ENCODE peak calls at places on chromosomes 6 and 20, in eight cellular contexts. One of them, this sample, is unnamed.

GRCh38 chr6:140281794-140282193 is 907.3 kb upstream of the CITED2 start:
- DNase-seq in epithelial cell of prostate: no peak
- DNase-seq in NCI-H187: no peak
- DNase-seq in IMR-90: no peak
- DNase-seq in body of pancreas: no peak
- DNase-seq in NCI-H69: no peak
- DNase-seq in stimulated activated CD8-positive, alpha-beta memory T cell treated with anti-CD3 and anti-CD28 coated beads, Interleukin-15, amount 100 ng/mL, for 1 hour: no peak
- DNase-seq in fibroblast of mammary gland: no peak
- DNase-seq in this sample: no peak

GRCh38 chr6:10355115-10355702 is 59.7 kb downstream of the TFAP2A start:
- DNase-seq in epithelial cell of prostate: peak
- DNase-seq in NCI-H69: peak
- DNase-seq in NCI-H187: no peak
- DNase-seq in fibroblast of mammary gland: no peak
- DNase-seq in body of pancreas: no peak
- DNase-seq in stimulated activated CD8-positive, alpha-beta memory T cell treated with anti-CD3 and anti-CD28 coated beads, Interleukin-15, amount 100 ng/mL, for 1 hour: no peak
- DNase-seq in IMR-90: no peak
- DNase-seq in this sample: no peak

GRCh38 chr6:46011241-46012085 is 4.2 kb downstream of the CLIC5 start:
- DNase-seq in fibroblast of mammary gland: no peak
- DNase-seq in IMR-90: no peak
- DNase-seq in NCI-H187: no peak
- DNase-seq in body of pancreas: no peak
- DNase-seq in NCI-H69: no peak
- DNase-seq in epithelial cell of prostate: no peak
- DNase-seq in stimulated activated CD8-positive, alpha-beta memory T cell treated with anti-CD3 and anti-CD28 coated beads, Interleukin-15, amount 100 ng/mL, for 1 hour: peak
- DNase-seq in this sample: no peak

GRCh38 chr20:3927486-3928291 is 38.5 kb downstream of the PANK2 start:
- DNase-seq in fibroblast of mammary gland: peak
- DNase-seq in NCI-H187: peak
- DNase-seq in NCI-H69: peak
- DNase-seq in stimulated activated CD8-positive, alpha-beta memory T cell treated with anti-CD3 and anti-CD28 coated beads, Interleukin-15, amount 100 ng/mL, for 1 hour: no peak
- DNase-seq in IMR-90: peak
- DNase-seq in body of pancreas: no peak
- DNase-seq in epithelial cell of prostate: no peak
- DNase-seq in this sample: no peak

GRCh38 chr20:50913976-50914375 is 17.3 kb downstream of the ADNP start:
- DNase-seq in fibroblast of mammary gland: peak
- DNase-seq in stimulated activated CD8-positive, alpha-beta memory T cell treated with anti-CD3 and anti-CD28 coated beads, Interleukin-15, amount 100 ng/mL, for 1 hour: no peak
- DNase-seq in IMR-90: peak
- DNase-seq in epithelial cell of prostate: no peak
- DNase-seq in body of pancreas: no peak
- DNase-seq in NCI-H69: no peak
- DNase-seq in NCI-H187: no peak
- DNase-seq in this sample: no peak

GRCh38 chr6:137033828-137034227 is 10.9 kb downstream of the IL20RA start:
- DNase-seq in epithelial cell of prostate: no peak
- DNase-seq in stimulated activated CD8-positive, alpha-beta memory T cell treated with anti-CD3 and anti-CD28 coated beads, Interleukin-15, amount 100 ng/mL, for 1 hour: peak
- DNase-seq in body of pancreas: no peak
- DNase-seq in IMR-90: no peak
- DNase-seq in NCI-H187: no peak
- DNase-seq in NCI-H69: no peak
- DNase-seq in fibroblast of mammary gland: no peak
- DNase-seq in this sample: no peak

GRCh38 chr6:161745594-161745993 is 471.7 kb upstream of the AGPAT4 start:
- DNase-seq in IMR-90: no peak
- DNase-seq in NCI-H187: no peak
- DNase-seq in NCI-H69: peak
- DNase-seq in fibroblast of mammary gland: no peak
- DNase-seq in epithelial cell of prostate: no peak
- DNase-seq in body of pancreas: no peak
- DNase-seq in stimulated activated CD8-positive, alpha-beta memory T cell treated with anti-CD3 and anti-CD28 coated beads, Interleukin-15, amount 100 ng/mL, for 1 hour: no peak
- DNase-seq in this sample: no peak

GRCh38 chr6:51929934-51930574 is 157.4 kb downstream of the PKHD1 start:
- DNase-seq in fibroblast of mammary gland: no peak
- DNase-seq in IMR-90: no peak
- DNase-seq in NCI-H69: peak
- DNase-seq in NCI-H187: no peak
- DNase-seq in stimulated activated CD8-positive, alpha-beta memory T cell treated with anti-CD3 and anti-CD28 coated beads, Interleukin-15, amount 100 ng/mL, for 1 hour: no peak
- DNase-seq in epithelial cell of prostate: no peak
- DNase-seq in body of pancreas: no peak
- DNase-seq in this sample: no peak

GRCh38 chr6:3309391-3310050 is 50.8 kb downstream of the PSMG4 start:
- DNase-seq in epithelial cell of prostate: no peak
- DNase-seq in stimulated activated CD8-positive, alpha-beta memory T cell treated with anti-CD3 and anti-CD28 coated beads, Interleukin-15, amount 100 ng/mL, for 1 hour: no peak
- DNase-seq in IMR-90: no peak
- DNase-seq in body of pancreas: peak
- DNase-seq in NCI-H187: peak
- DNase-seq in fibroblast of mammary gland: no peak
- DNase-seq in NCI-H69: peak
- DNase-seq in this sample: peak

GRCh38 chr6:75815756-75816155 is 66.7 kb downstream of the MYO6 start:
- DNase-seq in IMR-90: no peak
- DNase-seq in fibroblast of mammary gland: no peak
- DNase-seq in NCI-H187: no peak
- DNase-seq in NCI-H69: no peak
- DNase-seq in stimulated activated CD8-positive, alpha-beta memory T cell treated with anti-CD3 and anti-CD28 coated beads, Interleukin-15, amount 100 ng/mL, for 1 hour: no peak
- DNase-seq in epithelial cell of prostate: no peak
- DNase-seq in body of pancreas: no peak
- DNase-seq in this sample: no peak

GRCh38 chr6:130681028-130681427 is 146.2 kb upstream of the SMLR1 start:
- DNase-seq in stimulated activated CD8-positive, alpha-beta memory T cell treated with anti-CD3 and anti-CD28 coated beads, Interleukin-15, amount 100 ng/mL, for 1 hour: no peak
- DNase-seq in epithelial cell of prostate: no peak
- DNase-seq in fibroblast of mammary gland: peak
- DNase-seq in NCI-H187: no peak
- DNase-seq in IMR-90: peak
- DNase-seq in body of pancreas: no peak
- DNase-seq in NCI-H69: no peak
- DNase-seq in this sample: no peak

GRCh38 chr6:41247288-41247865 is 19.2 kb downstream of the TREML4 start:
- DNase-seq in NCI-H187: no peak
- DNase-seq in fibroblast of mammary gland: no peak
- DNase-seq in epithelial cell of prostate: no peak
- DNase-seq in NCI-H69: no peak
- DNase-seq in stimulated activated CD8-positive, alpha-beta memory T cell treated with anti-CD3 and anti-CD28 coated beads, Interleukin-15, amount 100 ng/mL, for 1 hour: no peak
- DNase-seq in IMR-90: no peak
- DNase-seq in body of pancreas: no peak
- DNase-seq in this sample: no peak

GRCh38 chr6:88294702-88295101 is 128.6 kb upstream of the CNR1 start:
- DNase-seq in NCI-H187: no peak
- DNase-seq in NCI-H69: no peak
- DNase-seq in stimulated activated CD8-positive, alpha-beta memory T cell treated with anti-CD3 and anti-CD28 coated beads, Interleukin-15, amount 100 ng/mL, for 1 hour: no peak
- DNase-seq in fibroblast of mammary gland: no peak
- DNase-seq in epithelial cell of prostate: no peak
- DNase-seq in body of pancreas: no peak
- DNase-seq in IMR-90: no peak
- DNase-seq in this sample: no peak

GRCh38 chr6:17816921-17817611 is 110.3 kb upstream of the NUP153 start:
- DNase-seq in NCI-H69: no peak
- DNase-seq in epithelial cell of prostate: no peak
- DNase-seq in IMR-90: peak
- DNase-seq in body of pancreas: no peak
- DNase-seq in stimulated activated CD8-positive, alpha-beta memory T cell treated with anti-CD3 and anti-CD28 coated beads, Interleukin-15, amount 100 ng/mL, for 1 hour: no peak
- DNase-seq in NCI-H187: no peak
- DNase-seq in fibroblast of mammary gland: peak
- DNase-seq in this sample: no peak

GRCh38 chr6:139943391-139943790 is 568.9 kb upstream of the CITED2 start:
- DNase-seq in IMR-90: peak
- DNase-seq in fibroblast of mammary gland: peak
- DNase-seq in stimulated activated CD8-positive, alpha-beta memory T cell treated with anti-CD3 and anti-CD28 coated beads, Interleukin-15, amount 100 ng/mL, for 1 hour: no peak
- DNase-seq in body of pancreas: no peak
- DNase-seq in NCI-H187: no peak
- DNase-seq in NCI-H69: peak
- DNase-seq in epithelial cell of prostate: no peak
- DNase-seq in this sample: no peak

GRCh38 chr6:111872521-111873177 is 603 bp downstream of the FYN start:
- DNase-seq in epithelial cell of prostate: no peak
- DNase-seq in body of pancreas: no peak
- DNase-seq in fibroblast of mammary gland: peak
- DNase-seq in IMR-90: peak
- DNase-seq in stimulated activated CD8-positive, alpha-beta memory T cell treated with anti-CD3 and anti-CD28 coated beads, Interleukin-15, amount 100 ng/mL, for 1 hour: no peak
- DNase-seq in NCI-H69: peak
- DNase-seq in NCI-H187: no peak
- DNase-seq in this sample: no peak

GRCh38 chr20:1671891-1672669 is 14.5 kb upstream of the SIRPG start:
- DNase-seq in epithelial cell of prostate: no peak
- DNase-seq in body of pancreas: no peak
- DNase-seq in fibroblast of mammary gland: no peak
- DNase-seq in NCI-H69: no peak
- DNase-seq in IMR-90: no peak
- DNase-seq in stimulated activated CD8-positive, alpha-beta memory T cell treated with anti-CD3 and anti-CD28 coated beads, Interleukin-15, amount 100 ng/mL, for 1 hour: no peak
- DNase-seq in NCI-H187: no peak
- DNase-seq in this sample: no peak

GRCh38 chr6:155853011-155853410 is 397.4 kb upstream of the NOX3 start:
- DNase-seq in body of pancreas: no peak
- DNase-seq in NCI-H187: no peak
- DNase-seq in fibroblast of mammary gland: no peak
- DNase-seq in stimulated activated CD8-positive, alpha-beta memory T cell treated with anti-CD3 and anti-CD28 coated beads, Interleukin-15, amount 100 ng/mL, for 1 hour: no peak
- DNase-seq in NCI-H69: no peak
- DNase-seq in IMR-90: no peak
- DNase-seq in epithelial cell of prostate: no peak
- DNase-seq in this sample: no peak

GRCh38 chr6:11292291-11292552 is 59.8 kb upstream of the NEDD9 start:
- DNase-seq in NCI-H69: no peak
- DNase-seq in epithelial cell of prostate: no peak
- DNase-seq in IMR-90: no peak
- DNase-seq in NCI-H187: no peak
- DNase-seq in stimulated activated CD8-positive, alpha-beta memory T cell treated with anti-CD3 and anti-CD28 coated beads, Interleukin-15, amount 100 ng/mL, for 1 hour: no peak
- DNase-seq in fibroblast of mammary gland: no peak
- DNase-seq in body of pancreas: no peak
- DNase-seq in this sample: no peak

GRCh38 chr6:154611241-154611640 is 100.8 kb upstream of the CNKSR3 start:
- DNase-seq in fibroblast of mammary gland: no peak
- DNase-seq in body of pancreas: no peak
- DNase-seq in IMR-90: no peak
- DNase-seq in NCI-H187: no peak
- DNase-seq in NCI-H69: no peak
- DNase-seq in stimulated activated CD8-positive, alpha-beta memory T cell treated with anti-CD3 and anti-CD28 coated beads, Interleukin-15, amount 100 ng/mL, for 1 hour: no peak
- DNase-seq in epithelial cell of prostate: no peak
- DNase-seq in this sample: no peak

GRCh38 chr20:63939061-63939935 is 16.9 kb downstream of the UCKL1 start:
- DNase-seq in IMR-90: no peak
- DNase-seq in body of pancreas: no peak
- DNase-seq in NCI-H187: no peak
- DNase-seq in NCI-H69: no peak
- DNase-seq in stimulated activated CD8-positive, alpha-beta memory T cell treated with anti-CD3 and anti-CD28 coated beads, Interleukin-15, amount 100 ng/mL, for 1 hour: no peak
- DNase-seq in fibroblast of mammary gland: no peak
- DNase-seq in epithelial cell of prostate: no peak
- DNase-seq in this sample: no peak

GRCh38 chr6:108720798-108721197 is 127.4 kb upstream of the ARMC2 start:
- DNase-seq in NCI-H187: no peak
- DNase-seq in fibroblast of mammary gland: no peak
- DNase-seq in IMR-90: no peak
- DNase-seq in epithelial cell of prostate: no peak
- DNase-seq in body of pancreas: no peak
- DNase-seq in stimulated activated CD8-positive, alpha-beta memory T cell treated with anti-CD3 and anti-CD28 coated beads, Interleukin-15, amount 100 ng/mL, for 1 hour: no peak
- DNase-seq in NCI-H69: no peak
- DNase-seq in this sample: no peak

GRCh38 chr20:32830437-32830836 is 10.7 kb downstream of the MAPRE1 start:
- DNase-seq in epithelial cell of prostate: no peak
- DNase-seq in NCI-H69: no peak
- DNase-seq in body of pancreas: no peak
- DNase-seq in fibroblast of mammary gland: peak
- DNase-seq in stimulated activated CD8-positive, alpha-beta memory T cell treated with anti-CD3 and anti-CD28 coated beads, Interleukin-15, amount 100 ng/mL, for 1 hour: no peak
- DNase-seq in IMR-90: peak
- DNase-seq in NCI-H187: no peak
- DNase-seq in this sample: no peak

GRCh38 chr6:17045581-17046322 is 56.1 kb upstream of the STMND1 start:
- DNase-seq in epithelial cell of prostate: no peak
- DNase-seq in stimulated activated CD8-positive, alpha-beta memory T cell treated with anti-CD3 and anti-CD28 coated beads, Interleukin-15, amount 100 ng/mL, for 1 hour: no peak
- DNase-seq in NCI-H69: peak
- DNase-seq in body of pancreas: no peak
- DNase-seq in IMR-90: peak
- DNase-seq in NCI-H187: no peak
- DNase-seq in fibroblast of mammary gland: peak
- DNase-seq in this sample: no peak

GRCh38 chr6:5529733-5530132 is 268.4 kb downstream of the FARS2 start:
- DNase-seq in NCI-H187: no peak
- DNase-seq in IMR-90: no peak
- DNase-seq in NCI-H69: peak
- DNase-seq in epithelial cell of prostate: no peak
- DNase-seq in fibroblast of mammary gland: peak
- DNase-seq in stimulated activated CD8-positive, alpha-beta memory T cell treated with anti-CD3 and anti-CD28 coated beads, Interleukin-15, amount 100 ng/mL, for 1 hour: no peak
- DNase-seq in body of pancreas: no peak
- DNase-seq in this sample: no peak

GRCh38 chr6:71190809-71191208 is 97.8 kb upstream of the OGFRL1 start:
- DNase-seq in IMR-90: peak
- DNase-seq in body of pancreas: no peak
- DNase-seq in stimulated activated CD8-positive, alpha-beta memory T cell treated with anti-CD3 and anti-CD28 coated beads, Interleukin-15, amount 100 ng/mL, for 1 hour: no peak
- DNase-seq in NCI-H69: peak
- DNase-seq in NCI-H187: no peak
- DNase-seq in fibroblast of mammary gland: peak
- DNase-seq in epithelial cell of prostate: no peak
- DNase-seq in this sample: no peak

GRCh38 chr20:50277460-50278376 is 87.1 kb downstream of the CEBPB start:
- DNase-seq in NCI-H187: no peak
- DNase-seq in fibroblast of mammary gland: no peak
- DNase-seq in IMR-90: no peak
- DNase-seq in stimulated activated CD8-positive, alpha-beta memory T cell treated with anti-CD3 and anti-CD28 coated beads, Interleukin-15, amount 100 ng/mL, for 1 hour: no peak
- DNase-seq in body of pancreas: no peak
- DNase-seq in epithelial cell of prostate: no peak
- DNase-seq in NCI-H69: no peak
- DNase-seq in this sample: no peak

GRCh38 chr6:37024665-37025337 is 19.3 kb downstream of the FGD2 start:
- DNase-seq in body of pancreas: peak
- DNase-seq in stimulated activated CD8-positive, alpha-beta memory T cell treated with anti-CD3 and anti-CD28 coated beads, Interleukin-15, amount 100 ng/mL, for 1 hour: no peak
- DNase-seq in NCI-H187: no peak
- DNase-seq in IMR-90: peak
- DNase-seq in fibroblast of mammary gland: no peak
- DNase-seq in epithelial cell of prostate: peak
- DNase-seq in NCI-H69: peak
- DNase-seq in this sample: no peak

GRCh38 chr6:38273325-38273724 is 366.4 kb downstream of the BTBD9 start:
- DNase-seq in NCI-H187: no peak
- DNase-seq in body of pancreas: no peak
- DNase-seq in epithelial cell of prostate: no peak
- DNase-seq in NCI-H69: no peak
- DNase-seq in fibroblast of mammary gland: no peak
- DNase-seq in stimulated activated CD8-positive, alpha-beta memory T cell treated with anti-CD3 and anti-CD28 coated beads, Interleukin-15, amount 100 ng/mL, for 1 hour: no peak
- DNase-seq in IMR-90: peak
- DNase-seq in this sample: no peak

GRCh38 chr6:104958720-104959452 is 2.0 kb downstream of the LIN28B start:
- DNase-seq in fibroblast of mammary gland: no peak
- DNase-seq in epithelial cell of prostate: no peak
- DNase-seq in stimulated activated CD8-positive, alpha-beta memory T cell treated with anti-CD3 and anti-CD28 coated beads, Interleukin-15, amount 100 ng/mL, for 1 hour: no peak
- DNase-seq in IMR-90: no peak
- DNase-seq in NCI-H69: peak
- DNase-seq in NCI-H187: no peak
- DNase-seq in body of pancreas: no peak
- DNase-seq in this sample: no peak

GRCh38 chr6:155033021-155033801 is 38.1 kb downstream of the TIAM2 start:
- DNase-seq in epithelial cell of prostate: no peak
- DNase-seq in IMR-90: no peak
- DNase-seq in stimulated activated CD8-positive, alpha-beta memory T cell treated with anti-CD3 and anti-CD28 coated beads, Interleukin-15, amount 100 ng/mL, for 1 hour: no peak
- DNase-seq in body of pancreas: no peak
- DNase-seq in fibroblast of mammary gland: no peak
- DNase-seq in NCI-H69: no peak
- DNase-seq in NCI-H187: no peak
- DNase-seq in this sample: no peak

GRCh38 chr6:36277946-36278465 is 8.1 kb downstream of the PNPLA1 start:
- DNase-seq in stimulated activated CD8-positive, alpha-beta memory T cell treated with anti-CD3 and anti-CD28 coated beads, Interleukin-15, amount 100 ng/mL, for 1 hour: no peak
- DNase-seq in fibroblast of mammary gland: no peak
- DNase-seq in NCI-H187: no peak
- DNase-seq in body of pancreas: no peak
- DNase-seq in IMR-90: no peak
- DNase-seq in epithelial cell of prostate: no peak
- DNase-seq in NCI-H69: no peak
- DNase-seq in this sample: no peak

GRCh38 chr6:16319813-16320532 is 81.6 kb downstream of the GMPR start:
- DNase-seq in NCI-H187: no peak
- DNase-seq in fibroblast of mammary gland: peak
- DNase-seq in body of pancreas: peak
- DNase-seq in IMR-90: peak
- DNase-seq in NCI-H69: peak
- DNase-seq in epithelial cell of prostate: no peak
- DNase-seq in stimulated activated CD8-positive, alpha-beta memory T cell treated with anti-CD3 and anti-CD28 coated beads, Interleukin-15, amount 100 ng/mL, for 1 hour: peak
- DNase-seq in this sample: no peak

GRCh38 chr6:117613920-117614535 is 11.7 kb upstream of the GOPC start:
- DNase-seq in body of pancreas: no peak
- DNase-seq in stimulated activated CD8-positive, alpha-beta memory T cell treated with anti-CD3 and anti-CD28 coated beads, Interleukin-15, amount 100 ng/mL, for 1 hour: no peak
- DNase-seq in epithelial cell of prostate: no peak
- DNase-seq in IMR-90: no peak
- DNase-seq in fibroblast of mammary gland: no peak
- DNase-seq in NCI-H69: peak
- DNase-seq in NCI-H187: no peak
- DNase-seq in this sample: no peak